ENCODE peak calls at places on chromosomes 16 and 17, in four cellular contexts. W is K562, S is GM12878, Y is HepG2. C is an unnamed sample.

GRCh38 chr17:72182256-72182890 is 61.6 kb downstream of the SOX9 start:
- DNase-seq in W (no peak), Y (peak), S (no peak), C (no peak)

GRCh38 chr17:46768540-46768870 is 50.0 kb downstream of the WNT3 start:
- DNase-seq in Y (no peak), S (no peak), W (no peak), C (peak)

GRCh38 chr16:75280331-75280804 is 28.9 kb upstream of the BCAR1 start:
- DNase-seq in S (no peak), Y (no peak), W (no peak), C (peak)

GRCh38 chr17:73667184-73667959 is 23.1 kb upstream of the SDK2 start:
- DNase-seq in Y (no peak), S (no peak), W (no peak), C (peak)

GRCh38 chr17:74531231-74531761 is at the start of gene CD300LB:
- DNase-seq in S (no peak), W (no peak), Y (no peak), C (no peak)

GRCh38 chr16:67482260-67482924 is 955 bp downstream of the AGRP start:
- DNase-seq in Y (no peak), W (no peak), S (no peak), C (no peak)

GRCh38 chr16:74759564-74759963 is 15.1 kb downstream of the FA2H start:
- DNase-seq in S (no peak), Y (no peak), W (no peak), C (no peak)

GRCh38 chr16:85612191-85612800 is 826 bp upstream of the GSE1 start:
- DNase-seq in S (no peak), Y (peak), W (no peak), C (peak)

GRCh38 chr17:7034955-7035590 is 742 bp upstream of the SLC16A13 start:
- DNase-seq in S (no peak), Y (no peak), W (no peak), C (no peak)

GRCh38 chr16:46855389-46855788 is 24.4 kb upstream of the C16orf87 start:
- DNase-seq in Y (peak), W (no peak), S (no peak), C (no peak)

GRCh38 chr16:85129846-85130706 is 17.8 kb upstream of the CIBAR2 start:
- DNase-seq in Y (no peak), W (no peak), S (no peak), C (no peak)

GRCh38 chr17:14616508-14616907 is 315.6 kb downstream of the HS3ST3B1 start:
- DNase-seq in W (no peak), Y (no peak), S (no peak), C (no peak)

GRCh38 chr16:63933841-63934240 is 1188.0 kb downstream of the CDH11 start:
- DNase-seq in W (no peak), S (no peak), Y (no peak), C (no peak)

GRCh38 chr17:41537614-41537954 is 9.5 kb upstream of the KRT19 start:
- DNase-seq in W (no peak), Y (no peak), S (no peak), C (no peak)

GRCh38 chr17:78862073-78863023 is 21.7 kb upstream of the USP36 start:
- DNase-seq in W (peak), S (no peak), Y (peak), C (no peak)

GRCh38 chr17:55632893-55633292 is 89.8 kb downstream of the TMEM100 start:
- DNase-seq in S (no peak), Y (no peak), W (no peak), C (no peak)

GRCh38 chr16:9908613-9909012 is 273.6 kb downstream of the GRIN2A start:
- DNase-seq in S (no peak), Y (no peak), W (no peak), C (no peak)

GRCh38 chr16:75703341-75703740 is 2.1 kb upstream of the DUXB start:
- DNase-seq in S (no peak), Y (no peak), W (no peak), C (no peak)

GRCh38 chr16:88964636-88965035 is 12.4 kb downstream of the CBFA2T3 start:
- DNase-seq in W (no peak), S (no peak), Y (no peak), C (no peak)
- TF ChIP-seq NFIC in W (no peak), S (no peak), Y (no peak), C (no peak)

GRCh38 chr16:48184681-48185080 is 28.9 kb upstream of the ABCC12 start:
- DNase-seq in W (no peak), S (no peak), Y (no peak), C (no peak)

GRCh38 chr16:48188449-48189102 is 32.8 kb upstream of the ABCC12 start:
- DNase-seq in Y (peak), W (no peak), S (peak), C (no peak)

GRCh38 chr16:48180868-48181480 is 25.2 kb upstream of the ABCC12 start:
- DNase-seq in W (no peak), S (no peak), Y (no peak), C (no peak)

DNA sequence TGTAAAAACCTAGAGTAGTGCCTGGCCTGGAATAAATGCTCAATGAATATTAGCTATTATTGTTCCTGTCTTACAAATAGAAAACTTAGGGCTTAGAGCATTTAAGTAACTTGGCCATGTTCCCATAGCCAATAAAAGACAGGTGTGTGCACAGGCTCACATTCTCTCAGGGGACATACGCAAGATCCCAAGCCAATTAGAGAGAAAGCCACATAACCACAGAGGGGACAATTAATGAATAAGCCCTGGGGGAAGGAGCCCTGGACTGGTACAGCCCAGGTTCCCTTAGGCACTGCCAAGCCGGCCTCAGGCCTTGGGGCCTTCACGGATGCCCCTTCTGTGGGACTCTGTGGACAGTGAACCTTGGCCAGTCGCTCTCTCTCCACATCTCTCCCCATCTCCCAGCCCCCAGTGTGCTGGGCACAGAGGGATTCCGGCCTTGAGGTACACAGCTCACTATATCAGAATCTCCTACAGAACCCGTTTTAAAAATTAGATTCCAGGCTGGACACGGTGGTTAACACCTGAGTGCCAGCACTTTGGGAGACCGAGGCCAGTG is 27.3 kb upstream of the ABCC12 start:
- DNase-seq in S (peak), Y (no peak), W (no peak), C (no peak)
- TF ChIP-seq NFIC in S (no peak), Y (no peak), W (no peak), C (no peak)

GRCh38 chr17:12922120-12922519 is 95.7 kb downstream of the ELAC2 start:
- DNase-seq in W (no peak), S (no peak), Y (no peak), C (no peak)
- TF ChIP-seq NFIC in W (no peak), S (no peak), Y (no peak), C (no peak)

DNA sequence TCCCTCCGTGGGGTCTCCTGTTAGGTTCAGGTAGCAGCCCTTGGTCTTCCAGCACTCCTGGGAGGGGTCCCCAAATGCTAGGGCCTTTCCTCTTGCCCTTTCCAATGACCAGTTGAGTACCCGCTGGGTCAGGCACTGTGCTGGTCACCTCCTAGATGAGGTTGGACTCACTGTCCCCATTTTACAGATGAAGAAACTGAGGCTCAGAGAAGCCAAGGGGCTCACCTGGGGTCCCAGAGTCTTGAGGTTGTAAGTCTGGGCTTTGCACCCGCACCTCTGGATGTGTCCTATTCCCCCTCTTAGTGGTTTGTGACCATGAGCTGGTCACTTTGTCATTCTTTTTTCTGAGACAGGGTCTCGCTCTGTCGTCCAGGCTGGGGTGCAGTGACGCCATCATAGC is 1.4 kb upstream of the CASKIN1 start:
- DNase-seq in S (no peak), Y (no peak), W (no peak), C (no peak)
- TF ChIP-seq NFIC in S (no peak), Y (no peak), W (no peak), C (no peak)

DNA sequence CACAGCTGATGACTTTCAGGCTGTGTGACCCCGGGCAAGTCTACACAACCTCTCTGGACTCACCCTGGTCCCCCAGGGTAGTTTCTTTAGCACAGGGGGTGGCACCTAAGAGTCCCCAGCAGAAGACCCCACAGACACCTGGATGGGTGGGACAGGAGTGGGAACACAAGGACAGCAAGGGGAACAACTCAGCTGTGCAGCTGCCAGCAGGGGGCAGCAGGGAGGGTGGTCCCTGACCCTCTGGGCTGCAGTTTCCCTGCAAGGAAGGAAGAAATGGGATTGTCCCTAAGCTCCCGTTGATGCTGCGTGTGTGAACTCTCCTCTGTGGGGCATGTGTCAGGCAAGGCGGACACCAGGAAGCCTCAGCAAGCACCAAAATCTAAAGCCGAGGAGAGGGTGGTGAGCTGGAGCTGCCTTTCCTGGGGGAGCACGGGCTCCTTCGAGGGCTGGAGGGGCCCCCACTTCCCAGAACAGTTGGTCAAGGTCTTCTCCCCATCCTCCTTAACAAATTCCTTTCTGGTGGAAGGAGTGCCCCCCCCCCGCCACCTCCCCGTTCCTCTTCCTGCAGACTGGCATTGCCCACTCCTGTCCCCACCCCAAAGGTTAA is 24.1 kb upstream of the CDH5 start:
- DNase-seq in W (peak), Y (peak), S (no peak), C (peak)
- TF ChIP-seq NFIC in W (no peak), Y (no peak), S (no peak), C (no peak)

GRCh38 chr16:50697881-50698767 is 4.7 kb downstream of the NOD2 start:
- DNase-seq in W (no peak), S (peak), Y (no peak), C (no peak)

GRCh38 chr16:50702725-50703124 is 9.3 kb downstream of the NOD2 start:
- DNase-seq in S (no peak), W (no peak), Y (no peak), C (no peak)

GRCh38 chr16:50697421-50697715 is 4.0 kb downstream of the NOD2 start:
- DNase-seq in S (no peak), Y (no peak), W (no peak), C (no peak)

GRCh38 chr16:50696575-50697420 is 3.4 kb downstream of the NOD2 start:
- DNase-seq in W (peak), Y (peak), S (peak), C (no peak)

GRCh38 chr16:50699345-50700159 is 6.1 kb downstream of the NOD2 start:
- DNase-seq in Y (peak), W (no peak), S (no peak), C (no peak)
- TF ChIP-seq NFIC in Y (no peak), W (no peak), S (no peak), C (no peak)

DNA sequence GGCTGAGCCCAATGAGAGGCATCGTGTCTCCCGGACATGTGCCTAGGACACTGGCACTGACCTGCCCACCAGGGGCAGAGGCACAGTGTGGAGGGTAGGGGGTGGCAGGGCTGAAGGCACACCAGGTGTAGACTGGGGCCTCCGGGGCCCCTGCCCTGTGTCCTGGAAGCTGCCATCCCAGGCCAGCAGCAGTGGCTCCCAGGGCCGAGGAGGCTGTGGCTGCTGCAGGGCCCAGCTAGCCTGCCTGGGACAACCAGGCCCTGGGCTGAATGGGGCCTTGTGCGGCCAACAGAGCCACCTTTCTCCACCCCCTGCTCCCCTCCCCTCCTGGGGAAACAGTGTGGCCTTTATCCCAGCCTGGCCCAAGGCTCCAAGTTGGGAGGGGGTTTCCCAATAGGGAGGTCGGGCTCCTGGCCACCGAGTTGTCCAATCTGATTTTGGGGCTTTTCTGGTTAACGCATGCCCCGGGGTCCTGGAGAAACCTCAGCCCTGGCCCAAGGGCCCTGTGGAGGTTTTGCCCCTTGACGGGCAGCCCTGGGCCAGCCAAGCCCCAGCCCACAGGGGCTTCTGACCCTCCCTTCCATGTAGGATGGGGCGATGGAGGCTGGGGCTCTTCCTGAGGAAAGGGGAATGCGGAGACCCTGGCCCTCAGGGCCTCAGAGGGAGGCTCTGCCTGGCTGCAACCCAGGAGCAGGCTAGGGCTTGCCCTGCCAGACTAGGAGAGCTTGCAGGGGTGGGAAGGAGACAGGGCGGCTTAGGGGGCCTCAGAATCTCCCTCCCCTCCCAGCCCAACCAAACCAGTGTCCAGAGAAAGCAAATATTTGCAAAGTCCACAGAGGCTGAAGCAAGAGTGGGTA is 4.2 kb downstream of the MTSS2 start:
- DNase-seq in W (no peak), Y (peak), S (no peak), C (peak)
- TF ChIP-seq NFIC in W (no peak), Y (no peak), S (no peak), C (no peak)

GRCh38 chr17:62986549-62986948 is 20.5 kb downstream of the TANC2 start:
- DNase-seq in W (no peak), Y (no peak), S (no peak), C (no peak)
- TF ChIP-seq NFIC in W (no peak), Y (no peak), S (no peak), C (no peak)

GRCh38 chr17:59167571-59168001 is 12.0 kb downstream of the PRR11 start:
- DNase-seq in W (no peak), Y (no peak), S (no peak), C (no peak)

GRCh38 chr17:59160203-59161025 is 4.9 kb downstream of the PRR11 start:
- DNase-seq in W (no peak), Y (no peak), S (no peak), C (no peak)

GRCh38 chr17:59161477-59161876 is 5.9 kb downstream of the PRR11 start:
- DNase-seq in S (no peak), Y (no peak), W (no peak), C (no peak)

GRCh38 chr17:59165933-59166342 is 10.4 kb downstream of the PRR11 start:
- DNase-seq in W (peak), Y (peak), S (peak), C (peak)
- TF ChIP-seq NFIC in W (peak), Y (no peak), S (no peak), C (peak)

C was measured in SK-N-SH.